ENCODE peak calls at places on chromosome 11, in nine cellular contexts. T is lower leg skin; W is AG09309; P is GM03348; V is activated CD4-positive, alpha-beta T cell treated with anti-CD3 and anti-CD28 coated beads for 48 hours; Q is activated T-cell treated with anti-CD3 and anti-CD28 coated beads, Interleukin-2, amount 50 U/mL, for 72 hours; D is naive thymus-derived CD8-positive, alpha-beta T cell; G is GDM1; K is NCI-H1105 treated with DMSO at 0.1 percent for 48 hours. U is an unnamed sample.

GRCh38 chr11:29616611-29617010 is 400.2 kb downstream of the KCNA4 start:
- DNase-seq in V (no peak), P (no peak), T (no peak), G (peak), D (no peak), Q (no peak), K (no peak), W (no peak), U (no peak)

GRCh38 chr11:118415739-118416068 is 14.3 kb downstream of the ATP5MG start:
- DNase-seq in D (no peak), K (no peak), P (peak), G (peak), W (peak), Q (peak), T (no peak), V (peak), U (peak)

GRCh38 chr11:117972589-117973445 is 13.4 kb upstream of the IL10RA start:
- DNase-seq in P (no peak), T (peak), W (no peak), V (no peak), Q (no peak), G (no peak), D (no peak), K (peak), U (no peak)

GRCh38 chr11:132704796-132705375 is 827.4 kb downstream of the OPCML start:
- DNase-seq in W (no peak), K (no peak), D (no peak), P (no peak), Q (no peak), V (no peak), G (no peak), T (no peak), U (no peak)

GRCh38 chr11:108117746-108118371 is 3.5 kb upstream of the ACAT1 start:
- DNase-seq in V (no peak), K (peak), D (no peak), T (no peak), P (peak), G (no peak), W (peak), Q (no peak), U (no peak)

GRCh38 chr11:72585762-72586590 is 88.2 kb downstream of the PDE2A start:
- DNase-seq in V (peak), K (peak), W (no peak), Q (peak), P (peak), D (peak), T (no peak), G (peak), U (peak)

GRCh38 chr11:70761094-70761905 is 363.0 kb downstream of the CTTN start:
- DNase-seq in W (no peak), K (no peak), G (no peak), Q (no peak), D (no peak), P (no peak), T (no peak), V (no peak), U (no peak)

GRCh38 chr11:1628506-1629325 is 859 bp upstream of the KRTAP5-5 start:
- DNase-seq in Q (peak), P (peak), T (peak), K (no peak), V (peak), G (no peak), W (no peak), D (peak), U (peak)

GRCh38 chr11:64650923-64651523 is 60.0 kb downstream of the SLC22A12 start:
- DNase-seq in P (peak), W (no peak), G (peak), T (peak), D (no peak), K (no peak), V (no peak), Q (no peak), U (no peak)

GRCh38 chr11:120565436-120566155 is 54.0 kb downstream of the GRIK4 start:
- DNase-seq in D (no peak), K (no peak), Q (no peak), W (no peak), G (no peak), T (peak), V (no peak), P (no peak), U (no peak)

U was measured in adrenal gland.